ENCODE peak calls at places on chromosomes 11 and 22, in seven cellular contexts. P is WTC11, N is astrocyte of the spinal cord, D is AG04450, K is RWPE1, A is dermis microvascular lymphatic vessel endothelial cell, G is H1. I is an unnamed sample.

GRCh38 chr22:46362221-46362933 is 26.9 kb downstream of the TRMU start:
- DNase-seq in P (no peak), N (no peak), D (no peak), K (no peak), A (no peak), G (no peak), I (no peak)

GRCh38 chr22:36398602-36399472 is 11.1 kb upstream of the MYH9 start:
- DNase-seq in P (no peak), N (peak), D (no peak), K (peak), A (peak), G (no peak), I (no peak)

GRCh38 chr11:101061606-101062005 is 68.0 kb downstream of the PGR start:
- DNase-seq in P (no peak), N (peak), D (no peak), K (no peak), A (no peak), G (no peak), I (no peak)

GRCh38 chr11:122242731-122243130 is 126.7 kb upstream of the BLID start:
- DNase-seq in P (no peak), N (no peak), D (no peak), K (no peak), A (peak), G (no peak), I (no peak)

GRCh38 chr11:2259466-2259830 is 10.9 kb downstream of the ASCL2 start:
- DNase-seq in P (no peak), N (no peak), D (no peak), K (no peak), A (no peak), G (no peak), I (no peak)

GRCh38 chr11:8828580-8829358 is 82.2 kb upstream of the AKIP1 start:
- DNase-seq in P (no peak), N (peak), D (no peak), K (no peak), A (no peak), G (no peak), I (no peak)

GRCh38 chr11:94196363-94196762 is 67.7 kb downstream of the PANX1 start:
- DNase-seq in P (no peak), N (peak), D (no peak), K (no peak), A (no peak), G (no peak), I (no peak)

GRCh38 chr11:88704505-88704904 is 361.3 kb downstream of the GRM5 start:
- DNase-seq in P (no peak), N (peak), D (no peak), K (no peak), A (peak), G (no peak), I (no peak)

GRCh38 chr22:46122511-46122971 is 27.8 kb upstream of the PPARA start:
- DNase-seq in P (peak), N (no peak), D (no peak), K (peak), A (peak), G (no peak), I (no peak)

GRCh38 chr22:19492504-19493174 is 12.9 kb downstream of the CDC45 start:
- DNase-seq in P (no peak), N (no peak), D (no peak), K (no peak), A (no peak), G (no peak), I (no peak)

GRCh38 chr22:26574001-26574723 is 15.8 kb downstream of the TPST2 start:
- DNase-seq in P (no peak), N (no peak), D (no peak), K (no peak), A (no peak), G (no peak), I (no peak)

GRCh38 chr22:28012811-28013460 is 93.9 kb upstream of the PITPNB start:
- DNase-seq in P (no peak), N (no peak), D (no peak), K (no peak), A (no peak), G (no peak), I (no peak)

GRCh38 chr22:31947296-31947695 is 3.0 kb downstream of the YWHAH start:
- DNase-seq in P (no peak), N (peak), D (no peak), K (peak), A (peak), G (no peak), I (no peak)

GRCh38 chr22:31394326-31394725 is 5.1 kb upstream of the DRG1 start:
- DNase-seq in P (no peak), N (no peak), D (no peak), K (no peak), A (no peak), G (no peak), I (no peak)

GRCh38 chr22:21959274-21960074 is 6.8 kb upstream of the PPM1F start:
- DNase-seq in P (no peak), N (no peak), D (no peak), K (no peak), A (no peak), G (no peak), I (no peak)

GRCh38 chr11:569273-569885 is 6.9 kb upstream of the PHRF1 start:
- DNase-seq in P (no peak), N (no peak), D (no peak), K (no peak), A (no peak), G (no peak), I (no peak)

GRCh38 chr22:20180245-20180630 is 29.4 kb upstream of the CCDC188 start:
- DNase-seq in P (peak), N (no peak), D (no peak), K (no peak), A (no peak), G (no peak), I (no peak)

GRCh38 chr11:2406878-2407410 is 6.4 kb downstream of the TSSC4 start:
- DNase-seq in P (no peak), N (no peak), D (no peak), K (no peak), A (no peak), G (no peak), I (no peak)

GRCh38 chr11:47216141-47216798 is 1.5 kb downstream of the DDB2 start:
- DNase-seq in P (no peak), N (peak), D (no peak), K (peak), A (peak), G (no peak), I (no peak)

GRCh38 chr11:98300777-98301176 is 720.0 kb upstream of the CNTN5 start:
- DNase-seq in P (no peak), N (no peak), D (no peak), K (no peak), A (no peak), G (no peak), I (no peak)